ENCODE peak calls at places on chromosomes 5 and 9, in eight cellular contexts. One of them, this sample, is unnamed.

GRCh38 chr5:96817496-96817895 is 9.8 kb upstream of the ERAP1 start:
- DNase-seq in adipocyte: no peak
- DNase-seq in ureter: no peak
- DNase-seq in putamen: no peak
- DNase-seq in stimulated activated CD8-positive, alpha-beta memory T cell treated with anti-CD3 and anti-CD28 coated beads, Interleukin-2, amount 100 ng/mL, for 1 hour: no peak
- DNase-seq in activated naive CD4-positive, alpha-beta T cell treated with anti-CD3 and anti-CD28 coated beads, Interleukin-2, amount 50 U/mL, for 16 hours: no peak
- DNase-seq in stimulated activated naive CD8-positive, alpha-beta T cell treated with anti-CD3 and anti-CD28 coated beads, Interleukin-15, Interleukin-2, amounts not matched to agents 100 U/mL and 50 U/mL, for 24 hours: no peak
- DNase-seq in NCI-H1436: no peak
- DNase-seq in this sample: no peak

GRCh38 chr5:88690619-88691560 is 192.1 kb downstream of the MEF2C start:
- DNase-seq in ureter: peak
- DNase-seq in NCI-H1436: peak
- DNase-seq in putamen: peak
- DNase-seq in stimulated activated naive CD8-positive, alpha-beta T cell treated with anti-CD3 and anti-CD28 coated beads, Interleukin-15, Interleukin-2, amounts not matched to agents 100 U/mL and 50 U/mL, for 24 hours: peak
- DNase-seq in stimulated activated CD8-positive, alpha-beta memory T cell treated with anti-CD3 and anti-CD28 coated beads, Interleukin-2, amount 100 ng/mL, for 1 hour: peak
- DNase-seq in activated naive CD4-positive, alpha-beta T cell treated with anti-CD3 and anti-CD28 coated beads, Interleukin-2, amount 50 U/mL, for 16 hours: peak
- DNase-seq in adipocyte: peak
- DNase-seq in this sample: peak

GRCh38 chr9:93950619-93951601 is 4.2 kb downstream of the BARX1 start:
- DNase-seq in ureter: peak
- DNase-seq in stimulated activated naive CD8-positive, alpha-beta T cell treated with anti-CD3 and anti-CD28 coated beads, Interleukin-15, Interleukin-2, amounts not matched to agents 100 U/mL and 50 U/mL, for 24 hours: no peak
- DNase-seq in NCI-H1436: no peak
- DNase-seq in activated naive CD4-positive, alpha-beta T cell treated with anti-CD3 and anti-CD28 coated beads, Interleukin-2, amount 50 U/mL, for 16 hours: no peak
- DNase-seq in stimulated activated CD8-positive, alpha-beta memory T cell treated with anti-CD3 and anti-CD28 coated beads, Interleukin-2, amount 100 ng/mL, for 1 hour: no peak
- DNase-seq in adipocyte: no peak
- DNase-seq in putamen: no peak
- DNase-seq in this sample: no peak

GRCh38 chr9:110835404-110835803 is 166.8 kb downstream of the MUSK start:
- DNase-seq in adipocyte: peak
- DNase-seq in ureter: no peak
- DNase-seq in stimulated activated naive CD8-positive, alpha-beta T cell treated with anti-CD3 and anti-CD28 coated beads, Interleukin-15, Interleukin-2, amounts not matched to agents 100 U/mL and 50 U/mL, for 24 hours: no peak
- DNase-seq in NCI-H1436: no peak
- DNase-seq in activated naive CD4-positive, alpha-beta T cell treated with anti-CD3 and anti-CD28 coated beads, Interleukin-2, amount 50 U/mL, for 16 hours: no peak
- DNase-seq in putamen: no peak
- DNase-seq in stimulated activated CD8-positive, alpha-beta memory T cell treated with anti-CD3 and anti-CD28 coated beads, Interleukin-2, amount 100 ng/mL, for 1 hour: no peak
- DNase-seq in this sample: no peak

GRCh38 chr5:17441351-17441750 is 56.7 kb upstream of the TAF11L2 start:
- DNase-seq in adipocyte: peak
- DNase-seq in activated naive CD4-positive, alpha-beta T cell treated with anti-CD3 and anti-CD28 coated beads, Interleukin-2, amount 50 U/mL, for 16 hours: no peak
- DNase-seq in stimulated activated naive CD8-positive, alpha-beta T cell treated with anti-CD3 and anti-CD28 coated beads, Interleukin-15, Interleukin-2, amounts not matched to agents 100 U/mL and 50 U/mL, for 24 hours: no peak
- DNase-seq in stimulated activated CD8-positive, alpha-beta memory T cell treated with anti-CD3 and anti-CD28 coated beads, Interleukin-2, amount 100 ng/mL, for 1 hour: no peak
- DNase-seq in putamen: no peak
- DNase-seq in ureter: no peak
- DNase-seq in NCI-H1436: no peak
- DNase-seq in this sample: no peak

GRCh38 chr9:16030513-16031185 is 477.8 kb downstream of the CCDC171 start:
- DNase-seq in NCI-H1436: no peak
- DNase-seq in activated naive CD4-positive, alpha-beta T cell treated with anti-CD3 and anti-CD28 coated beads, Interleukin-2, amount 50 U/mL, for 16 hours: no peak
- DNase-seq in putamen: no peak
- DNase-seq in adipocyte: peak
- DNase-seq in stimulated activated CD8-positive, alpha-beta memory T cell treated with anti-CD3 and anti-CD28 coated beads, Interleukin-2, amount 100 ng/mL, for 1 hour: peak
- DNase-seq in stimulated activated naive CD8-positive, alpha-beta T cell treated with anti-CD3 and anti-CD28 coated beads, Interleukin-15, Interleukin-2, amounts not matched to agents 100 U/mL and 50 U/mL, for 24 hours: peak
- DNase-seq in ureter: no peak
- DNase-seq in this sample: no peak

GRCh38 chr9:131406567-131407436 is 12.9 kb downstream of the PRRC2B start:
- DNase-seq in adipocyte: peak
- DNase-seq in NCI-H1436: no peak
- DNase-seq in ureter: no peak
- DNase-seq in stimulated activated naive CD8-positive, alpha-beta T cell treated with anti-CD3 and anti-CD28 coated beads, Interleukin-15, Interleukin-2, amounts not matched to agents 100 U/mL and 50 U/mL, for 24 hours: no peak
- DNase-seq in putamen: no peak
- DNase-seq in stimulated activated CD8-positive, alpha-beta memory T cell treated with anti-CD3 and anti-CD28 coated beads, Interleukin-2, amount 100 ng/mL, for 1 hour: no peak
- DNase-seq in activated naive CD4-positive, alpha-beta T cell treated with anti-CD3 and anti-CD28 coated beads, Interleukin-2, amount 50 U/mL, for 16 hours: no peak
- DNase-seq in this sample: no peak

GRCh38 chr5:124745367-124746251 is 830 bp downstream of the ZNF608 start:
- DNase-seq in stimulated activated naive CD8-positive, alpha-beta T cell treated with anti-CD3 and anti-CD28 coated beads, Interleukin-15, Interleukin-2, amounts not matched to agents 100 U/mL and 50 U/mL, for 24 hours: no peak
- DNase-seq in stimulated activated CD8-positive, alpha-beta memory T cell treated with anti-CD3 and anti-CD28 coated beads, Interleukin-2, amount 100 ng/mL, for 1 hour: no peak
- DNase-seq in NCI-H1436: no peak
- DNase-seq in putamen: no peak
- DNase-seq in ureter: no peak
- DNase-seq in activated naive CD4-positive, alpha-beta T cell treated with anti-CD3 and anti-CD28 coated beads, Interleukin-2, amount 50 U/mL, for 16 hours: no peak
- DNase-seq in adipocyte: peak
- DNase-seq in this sample: peak

GRCh38 chr9:124639637-124640036 is 131.5 kb downstream of the NR6A1 start:
- DNase-seq in stimulated activated naive CD8-positive, alpha-beta T cell treated with anti-CD3 and anti-CD28 coated beads, Interleukin-15, Interleukin-2, amounts not matched to agents 100 U/mL and 50 U/mL, for 24 hours: no peak
- DNase-seq in ureter: no peak
- DNase-seq in activated naive CD4-positive, alpha-beta T cell treated with anti-CD3 and anti-CD28 coated beads, Interleukin-2, amount 50 U/mL, for 16 hours: no peak
- DNase-seq in adipocyte: no peak
- DNase-seq in NCI-H1436: no peak
- DNase-seq in stimulated activated CD8-positive, alpha-beta memory T cell treated with anti-CD3 and anti-CD28 coated beads, Interleukin-2, amount 100 ng/mL, for 1 hour: no peak
- DNase-seq in putamen: no peak
- DNase-seq in this sample: no peak

GRCh38 chr5:150599281-150599680 is 41.2 kb upstream of the SYNPO start:
- DNase-seq in adipocyte: no peak
- DNase-seq in putamen: no peak
- DNase-seq in stimulated activated CD8-positive, alpha-beta memory T cell treated with anti-CD3 and anti-CD28 coated beads, Interleukin-2, amount 100 ng/mL, for 1 hour: no peak
- DNase-seq in stimulated activated naive CD8-positive, alpha-beta T cell treated with anti-CD3 and anti-CD28 coated beads, Interleukin-15, Interleukin-2, amounts not matched to agents 100 U/mL and 50 U/mL, for 24 hours: no peak
- DNase-seq in ureter: no peak
- DNase-seq in activated naive CD4-positive, alpha-beta T cell treated with anti-CD3 and anti-CD28 coated beads, Interleukin-2, amount 50 U/mL, for 16 hours: no peak
- DNase-seq in NCI-H1436: no peak
- DNase-seq in this sample: no peak

GRCh38 chr5:148488757-148489156 is 105.0 kb downstream of the FBXO38 start:
- DNase-seq in NCI-H1436: no peak
- DNase-seq in stimulated activated naive CD8-positive, alpha-beta T cell treated with anti-CD3 and anti-CD28 coated beads, Interleukin-15, Interleukin-2, amounts not matched to agents 100 U/mL and 50 U/mL, for 24 hours: no peak
- DNase-seq in ureter: no peak
- DNase-seq in activated naive CD4-positive, alpha-beta T cell treated with anti-CD3 and anti-CD28 coated beads, Interleukin-2, amount 50 U/mL, for 16 hours: no peak
- DNase-seq in adipocyte: no peak
- DNase-seq in stimulated activated CD8-positive, alpha-beta memory T cell treated with anti-CD3 and anti-CD28 coated beads, Interleukin-2, amount 100 ng/mL, for 1 hour: no peak
- DNase-seq in putamen: no peak
- DNase-seq in this sample: no peak

GRCh38 chr5:142821733-142822487 is 51.7 kb downstream of the ARHGAP26 start:
- DNase-seq in stimulated activated naive CD8-positive, alpha-beta T cell treated with anti-CD3 and anti-CD28 coated beads, Interleukin-15, Interleukin-2, amounts not matched to agents 100 U/mL and 50 U/mL, for 24 hours: no peak
- DNase-seq in activated naive CD4-positive, alpha-beta T cell treated with anti-CD3 and anti-CD28 coated beads, Interleukin-2, amount 50 U/mL, for 16 hours: no peak
- DNase-seq in ureter: no peak
- DNase-seq in adipocyte: peak
- DNase-seq in putamen: no peak
- DNase-seq in stimulated activated CD8-positive, alpha-beta memory T cell treated with anti-CD3 and anti-CD28 coated beads, Interleukin-2, amount 100 ng/mL, for 1 hour: no peak
- DNase-seq in NCI-H1436: no peak
- DNase-seq in this sample: no peak

GRCh38 chr9:93599571-93600403 is 23.4 kb downstream of the PHF2 start:
- DNase-seq in stimulated activated CD8-positive, alpha-beta memory T cell treated with anti-CD3 and anti-CD28 coated beads, Interleukin-2, amount 100 ng/mL, for 1 hour: no peak
- DNase-seq in stimulated activated naive CD8-positive, alpha-beta T cell treated with anti-CD3 and anti-CD28 coated beads, Interleukin-15, Interleukin-2, amounts not matched to agents 100 U/mL and 50 U/mL, for 24 hours: no peak
- DNase-seq in ureter: no peak
- DNase-seq in putamen: no peak
- DNase-seq in adipocyte: no peak
- DNase-seq in activated naive CD4-positive, alpha-beta T cell treated with anti-CD3 and anti-CD28 coated beads, Interleukin-2, amount 50 U/mL, for 16 hours: no peak
- DNase-seq in NCI-H1436: no peak
- DNase-seq in this sample: peak

GRCh38 chr5:34001231-34001935 is 6.5 kb downstream of the AMACR start:
- DNase-seq in stimulated activated naive CD8-positive, alpha-beta T cell treated with anti-CD3 and anti-CD28 coated beads, Interleukin-15, Interleukin-2, amounts not matched to agents 100 U/mL and 50 U/mL, for 24 hours: no peak
- DNase-seq in ureter: no peak
- DNase-seq in NCI-H1436: peak
- DNase-seq in activated naive CD4-positive, alpha-beta T cell treated with anti-CD3 and anti-CD28 coated beads, Interleukin-2, amount 50 U/mL, for 16 hours: no peak
- DNase-seq in putamen: no peak
- DNase-seq in stimulated activated CD8-positive, alpha-beta memory T cell treated with anti-CD3 and anti-CD28 coated beads, Interleukin-2, amount 100 ng/mL, for 1 hour: no peak
- DNase-seq in adipocyte: no peak
- DNase-seq in this sample: peak

GRCh38 chr5:168947212-168947868 is 353.6 kb downstream of the SLIT3 start:
- DNase-seq in activated naive CD4-positive, alpha-beta T cell treated with anti-CD3 and anti-CD28 coated beads, Interleukin-2, amount 50 U/mL, for 16 hours: peak
- DNase-seq in stimulated activated naive CD8-positive, alpha-beta T cell treated with anti-CD3 and anti-CD28 coated beads, Interleukin-15, Interleukin-2, amounts not matched to agents 100 U/mL and 50 U/mL, for 24 hours: peak
- DNase-seq in ureter: no peak
- DNase-seq in putamen: no peak
- DNase-seq in NCI-H1436: no peak
- DNase-seq in adipocyte: peak
- DNase-seq in stimulated activated CD8-positive, alpha-beta memory T cell treated with anti-CD3 and anti-CD28 coated beads, Interleukin-2, amount 100 ng/mL, for 1 hour: no peak
- DNase-seq in this sample: peak